ENCODE peak calls at places on chromosome 2, in eight cellular contexts. K is esophagus squamous epithelium; V is type B pancreatic cell; U is EL; B is NCI-H2081; G is neuronal stem cell; F is psoas muscle; D is stimulated activated CD4-positive, alpha-beta T cell treated with anti-CD3 and anti-CD28 coated beads, TNF-alpha, amount 100 ng/mL, for 1 hour. R is an unnamed sample.
A peak's percentile ranks its signal among the peaks of the same experiment; 100 is the strongest.

GRCh38 chr2:217551229-217551909 is 451.4 kb downstream of the TNS1 start:
- DNase-seq in G (no peak), B (no peak), D (no peak), U (peak; percentile 94), V (no peak), F (no peak), K (no peak), R (peak; percentile 68)

GRCh38 chr2:32484907-32485306 is 128.1 kb downstream of the BIRC6 start:
- DNase-seq in K (no peak), B (no peak), G (no peak), V (no peak), U (peak; percentile 94), D (no peak), F (no peak), R (peak; percentile 89)

GRCh38 chr2:130894326-130894942 is 57.7 kb downstream of the ARHGEF4 start:
- DNase-seq in F (no peak), B (no peak), V (no peak), U (no peak), K (no peak), G (no peak), D (no peak), R (no peak)

GRCh38 chr2:144835634-144836351 is 315.9 kb upstream of the ZEB2 start:
- DNase-seq in K (no peak), F (no peak), D (no peak), V (no peak), G (no peak), B (no peak), U (peak; percentile 42), R (peak; percentile 54)

GRCh38 chr2:237674731-237675276 is 47.4 kb downstream of the LRRFIP1 start:
- DNase-seq in U (peak; percentile 79), F (peak; percentile 87), B (peak; percentile 51), G (no peak), D (peak; percentile 41), V (no peak), K (peak; percentile 37), R (peak; percentile 78)

GRCh38 chr2:128359841-128360240 is 41.2 kb upstream of the HS6ST1 start:
- DNase-seq in K (no peak), D (no peak), F (peak; percentile 30), V (peak; percentile 50), B (no peak), U (no peak), G (no peak), R (no peak)

GRCh38 chr2:75481041-75481836 is 79.5 kb downstream of the EVA1A start:
- DNase-seq in V (no peak), G (no peak), B (peak; percentile 43), F (no peak), D (no peak), K (no peak), U (peak; percentile 30), R (peak; percentile 50)

GRCh38 chr2:136909777-136910176 is 144.4 kb downstream of the THSD7B start:
- DNase-seq in G (no peak), V (no peak), K (no peak), B (no peak), D (no peak), U (no peak), F (no peak), R (no peak)

GRCh38 chr2:54728669-54729120 is 5.2 kb downstream of the EML6 start:
- DNase-seq in U (peak; percentile 92), D (no peak), F (no peak), K (no peak), V (no peak), G (no peak), B (no peak), R (peak; percentile 95)

GRCh38 chr2:234178309-234179030 is 128.0 kb downstream of the SPP2 start:
- DNase-seq in V (no peak), D (no peak), B (no peak), F (no peak), K (no peak), G (no peak), U (peak; percentile 8), R (peak; percentile 15)

GRCh38 chr2:59684101-59684770 is 869.2 kb downstream of the BCL11A start:
- DNase-seq in F (no peak), G (no peak), K (no peak), V (no peak), D (no peak), U (no peak), B (no peak), R (no peak)

GRCh38 chr2:240505946-240506345 is 51.8 kb downstream of the ANKMY1 start:
- DNase-seq in B (no peak), D (no peak), K (no peak), G (no peak), F (no peak), U (no peak), V (peak; percentile 61), R (no peak)

R was measured in ELR.